ENCODE peak calls at places on chromosomes 12 and 14, in seven cellular contexts. One of them, this sample, is unnamed.

GRCh38 chr14:64409509-64409908 is 21.4 kb downstream of the MTHFD1 start:
- DNase-seq in nephron progenitor cell: no peak
- DNase-seq in left colon: no peak
- DNase-seq in iPS DF 19.7: no peak
- DNase-seq in A172: no peak
- DNase-seq in fibroblast of the conjunctiva: no peak
- DNase-seq in activated CD4-positive, alpha-beta T cell treated with anti-CD3 and anti-CD28 coated beads, Interleukin-2, amount 50 U/mL, for 48 hours: no peak
- DNase-seq in this sample: no peak

GRCh38 chr12:3718100-3718499 is 34.8 kb downstream of the CRACR2A start:
- DNase-seq in nephron progenitor cell: no peak
- DNase-seq in left colon: no peak
- DNase-seq in iPS DF 19.7: no peak
- DNase-seq in A172: no peak
- DNase-seq in fibroblast of the conjunctiva: no peak
- DNase-seq in activated CD4-positive, alpha-beta T cell treated with anti-CD3 and anti-CD28 coated beads, Interleukin-2, amount 50 U/mL, for 48 hours: no peak
- DNase-seq in this sample: no peak

GRCh38 chr14:76376878-76377523 is 1.1 kb downstream of the ESRRB start:
- DNase-seq in nephron progenitor cell: peak; percentile 37
- DNase-seq in left colon: no peak
- DNase-seq in iPS DF 19.7: no peak
- DNase-seq in A172: no peak
- DNase-seq in fibroblast of the conjunctiva: no peak
- DNase-seq in activated CD4-positive, alpha-beta T cell treated with anti-CD3 and anti-CD28 coated beads, Interleukin-2, amount 50 U/mL, for 48 hours: no peak
- DNase-seq in this sample: no peak

GRCh38 chr12:127899981-127900380 is 367.0 kb upstream of the TMEM132C start:
- DNase-seq in nephron progenitor cell: peak; percentile 2
- DNase-seq in left colon: no peak
- DNase-seq in iPS DF 19.7: no peak
- DNase-seq in A172: no peak
- DNase-seq in fibroblast of the conjunctiva: no peak
- DNase-seq in activated CD4-positive, alpha-beta T cell treated with anti-CD3 and anti-CD28 coated beads, Interleukin-2, amount 50 U/mL, for 48 hours: no peak
- DNase-seq in this sample: no peak

GRCh38 chr12:128603573-128604120 is 220.1 kb downstream of the SLC15A4 start:
- DNase-seq in nephron progenitor cell: no peak
- DNase-seq in left colon: peak; percentile 47
- DNase-seq in iPS DF 19.7: no peak
- DNase-seq in A172: no peak
- DNase-seq in fibroblast of the conjunctiva: no peak
- DNase-seq in activated CD4-positive, alpha-beta T cell treated with anti-CD3 and anti-CD28 coated beads, Interleukin-2, amount 50 U/mL, for 48 hours: no peak
- DNase-seq in this sample: no peak

GRCh38 chr14:80387563-80387981 is 176.3 kb upstream of the DIO2 start:
- DNase-seq in nephron progenitor cell: no peak
- DNase-seq in left colon: no peak
- DNase-seq in iPS DF 19.7: no peak
- DNase-seq in A172: peak; percentile 2
- DNase-seq in fibroblast of the conjunctiva: no peak
- DNase-seq in activated CD4-positive, alpha-beta T cell treated with anti-CD3 and anti-CD28 coated beads, Interleukin-2, amount 50 U/mL, for 48 hours: no peak
- DNase-seq in this sample: no peak

GRCh38 chr12:80186727-80187217 is 87.4 kb downstream of the OTOGL start:
- DNase-seq in nephron progenitor cell: peak; percentile 19
- DNase-seq in left colon: peak; percentile 29
- DNase-seq in iPS DF 19.7: peak; percentile 65
- DNase-seq in A172: peak; percentile 87
- DNase-seq in fibroblast of the conjunctiva: peak; percentile 94
- DNase-seq in activated CD4-positive, alpha-beta T cell treated with anti-CD3 and anti-CD28 coated beads, Interleukin-2, amount 50 U/mL, for 48 hours: no peak
- DNase-seq in this sample: no peak

GRCh38 chr14:36313206-36313605 is 7.2 kb downstream of the MBIP start:
- DNase-seq in nephron progenitor cell: no peak
- DNase-seq in left colon: no peak
- DNase-seq in iPS DF 19.7: no peak
- DNase-seq in A172: no peak
- DNase-seq in fibroblast of the conjunctiva: no peak
- DNase-seq in activated CD4-positive, alpha-beta T cell treated with anti-CD3 and anti-CD28 coated beads, Interleukin-2, amount 50 U/mL, for 48 hours: no peak
- DNase-seq in this sample: no peak

GRCh38 chr14:23831591-23831990 is 122.0 kb upstream of the DHRS4 start:
- DNase-seq in nephron progenitor cell: no peak
- DNase-seq in left colon: no peak
- DNase-seq in iPS DF 19.7: no peak
- DNase-seq in A172: peak; percentile 40
- DNase-seq in fibroblast of the conjunctiva: no peak
- DNase-seq in activated CD4-positive, alpha-beta T cell treated with anti-CD3 and anti-CD28 coated beads, Interleukin-2, amount 50 U/mL, for 48 hours: no peak
- DNase-seq in this sample: no peak

GRCh38 chr14:74281069-74281468 is 21.7 kb downstream of the ABCD4 start:
- DNase-seq in nephron progenitor cell: no peak
- DNase-seq in left colon: no peak
- DNase-seq in iPS DF 19.7: no peak
- DNase-seq in A172: no peak
- DNase-seq in fibroblast of the conjunctiva: no peak
- DNase-seq in activated CD4-positive, alpha-beta T cell treated with anti-CD3 and anti-CD28 coated beads, Interleukin-2, amount 50 U/mL, for 48 hours: no peak
- DNase-seq in this sample: no peak

GRCh38 chr12:113314121-113314529 is 20.8 kb downstream of the SLC8B1 start:
- DNase-seq in nephron progenitor cell: no peak
- DNase-seq in left colon: no peak
- DNase-seq in iPS DF 19.7: no peak
- DNase-seq in A172: peak; percentile 78
- DNase-seq in fibroblast of the conjunctiva: no peak
- DNase-seq in activated CD4-positive, alpha-beta T cell treated with anti-CD3 and anti-CD28 coated beads, Interleukin-2, amount 50 U/mL, for 48 hours: no peak
- DNase-seq in this sample: no peak

GRCh38 chr14:106874365-106874764 is 1348.0 kb downstream of the TMEM121 start:
- DNase-seq in nephron progenitor cell: no peak
- DNase-seq in left colon: no peak
- DNase-seq in iPS DF 19.7: no peak
- DNase-seq in A172: no peak
- DNase-seq in fibroblast of the conjunctiva: no peak
- DNase-seq in activated CD4-positive, alpha-beta T cell treated with anti-CD3 and anti-CD28 coated beads, Interleukin-2, amount 50 U/mL, for 48 hours: no peak
- DNase-seq in this sample: no peak

GRCh38 chr12:40015360-40015759 is 90.5 kb downstream of the SLC2A13 start:
- DNase-seq in nephron progenitor cell: no peak
- DNase-seq in left colon: no peak
- DNase-seq in iPS DF 19.7: no peak
- DNase-seq in A172: peak; percentile 10
- DNase-seq in fibroblast of the conjunctiva: no peak
- DNase-seq in activated CD4-positive, alpha-beta T cell treated with anti-CD3 and anti-CD28 coated beads, Interleukin-2, amount 50 U/mL, for 48 hours: no peak
- DNase-seq in this sample: no peak

GRCh38 chr12:56332512-56333196 is 1.1 kb downstream of the PAN2 start:
- DNase-seq in nephron progenitor cell: no peak
- DNase-seq in left colon: no peak
- DNase-seq in iPS DF 19.7: no peak
- DNase-seq in A172: no peak
- DNase-seq in fibroblast of the conjunctiva: no peak
- DNase-seq in activated CD4-positive, alpha-beta T cell treated with anti-CD3 and anti-CD28 coated beads, Interleukin-2, amount 50 U/mL, for 48 hours: no peak
- DNase-seq in this sample: no peak

GRCh38 chr14:98634043-98634820 is 637.8 kb downstream of the BCL11B start:
- DNase-seq in nephron progenitor cell: no peak
- DNase-seq in left colon: no peak
- DNase-seq in iPS DF 19.7: no peak
- DNase-seq in A172: no peak
- DNase-seq in fibroblast of the conjunctiva: no peak
- DNase-seq in activated CD4-positive, alpha-beta T cell treated with anti-CD3 and anti-CD28 coated beads, Interleukin-2, amount 50 U/mL, for 48 hours: no peak
- DNase-seq in this sample: no peak

GRCh38 chr12:49824886-49825285 is 3.3 kb downstream of the NCKAP5L start:
- DNase-seq in nephron progenitor cell: no peak
- DNase-seq in left colon: no peak
- DNase-seq in iPS DF 19.7: no peak
- DNase-seq in A172: no peak
- DNase-seq in fibroblast of the conjunctiva: no peak
- DNase-seq in activated CD4-positive, alpha-beta T cell treated with anti-CD3 and anti-CD28 coated beads, Interleukin-2, amount 50 U/mL, for 48 hours: no peak
- DNase-seq in this sample: no peak

GRCh38 chr14:91402278-91403068 is 15.1 kb downstream of the CCDC88C start:
- DNase-seq in nephron progenitor cell: no peak
- DNase-seq in left colon: no peak
- DNase-seq in iPS DF 19.7: no peak
- DNase-seq in A172: no peak
- DNase-seq in fibroblast of the conjunctiva: no peak
- DNase-seq in activated CD4-positive, alpha-beta T cell treated with anti-CD3 and anti-CD28 coated beads, Interleukin-2, amount 50 U/mL, for 48 hours: no peak
- DNase-seq in this sample: no peak

GRCh38 chr14:52852810-52853521 is 61.6 kb upstream of the GNPNAT1 start:
- DNase-seq in nephron progenitor cell: no peak
- DNase-seq in left colon: no peak
- DNase-seq in iPS DF 19.7: no peak
- DNase-seq in A172: no peak
- DNase-seq in fibroblast of the conjunctiva: no peak
- DNase-seq in activated CD4-positive, alpha-beta T cell treated with anti-CD3 and anti-CD28 coated beads, Interleukin-2, amount 50 U/mL, for 48 hours: no peak
- DNase-seq in this sample: no peak

GRCh38 chr12:54300732-54301427 is at the start of gene NFE2:
- DNase-seq in nephron progenitor cell: peak; percentile 87
- DNase-seq in left colon: no peak
- DNase-seq in iPS DF 19.7: peak; percentile 75
- DNase-seq in A172: peak; percentile 54
- DNase-seq in fibroblast of the conjunctiva: no peak
- DNase-seq in activated CD4-positive, alpha-beta T cell treated with anti-CD3 and anti-CD28 coated beads, Interleukin-2, amount 50 U/mL, for 48 hours: peak; percentile 36
- DNase-seq in this sample: peak; percentile 85

GRCh38 chr14:57845802-57846531 is 19.9 kb downstream of the SLC35F4 start:
- DNase-seq in nephron progenitor cell: no peak
- DNase-seq in left colon: no peak
- DNase-seq in iPS DF 19.7: no peak
- DNase-seq in A172: peak; percentile 14
- DNase-seq in fibroblast of the conjunctiva: peak; percentile 9
- DNase-seq in activated CD4-positive, alpha-beta T cell treated with anti-CD3 and anti-CD28 coated beads, Interleukin-2, amount 50 U/mL, for 48 hours: no peak
- DNase-seq in this sample: no peak

GRCh38 chr14:98138666-98139065 is 1133.3 kb downstream of the BCL11B start:
- DNase-seq in nephron progenitor cell: peak; percentile 54
- DNase-seq in left colon: no peak
- DNase-seq in iPS DF 19.7: peak; percentile 15
- DNase-seq in A172: no peak
- DNase-seq in fibroblast of the conjunctiva: no peak
- DNase-seq in activated CD4-positive, alpha-beta T cell treated with anti-CD3 and anti-CD28 coated beads, Interleukin-2, amount 50 U/mL, for 48 hours: peak; percentile 62
- DNase-seq in this sample: peak; percentile 76

GRCh38 chr14:68782091-68782981 is 10.5 kb downstream of the ZFP36L1 start:
- DNase-seq in nephron progenitor cell: no peak
- DNase-seq in left colon: no peak
- DNase-seq in iPS DF 19.7: no peak
- DNase-seq in A172: no peak
- DNase-seq in fibroblast of the conjunctiva: no peak
- DNase-seq in activated CD4-positive, alpha-beta T cell treated with anti-CD3 and anti-CD28 coated beads, Interleukin-2, amount 50 U/mL, for 48 hours: peak; percentile 56
- DNase-seq in this sample: no peak

GRCh38 chr14:36021030-36021422 is 155.5 kb downstream of the PTCSC3 start:
- DNase-seq in nephron progenitor cell: no peak
- DNase-seq in left colon: no peak
- DNase-seq in iPS DF 19.7: no peak
- DNase-seq in A172: no peak
- DNase-seq in fibroblast of the conjunctiva: no peak
- DNase-seq in activated CD4-positive, alpha-beta T cell treated with anti-CD3 and anti-CD28 coated beads, Interleukin-2, amount 50 U/mL, for 48 hours: no peak
- DNase-seq in this sample: no peak

GRCh38 chr14:20692111-20692751 is 3.7 kb downstream of the ANG start:
- DNase-seq in nephron progenitor cell: no peak
- DNase-seq in left colon: no peak
- DNase-seq in iPS DF 19.7: no peak
- DNase-seq in A172: no peak
- DNase-seq in fibroblast of the conjunctiva: no peak
- DNase-seq in activated CD4-positive, alpha-beta T cell treated with anti-CD3 and anti-CD28 coated beads, Interleukin-2, amount 50 U/mL, for 48 hours: no peak
- DNase-seq in this sample: no peak

GRCh38 chr12:80264891-80265290 is 165.6 kb downstream of the OTOGL start:
- DNase-seq in nephron progenitor cell: no peak
- DNase-seq in left colon: no peak
- DNase-seq in iPS DF 19.7: no peak
- DNase-seq in A172: no peak
- DNase-seq in fibroblast of the conjunctiva: no peak
- DNase-seq in activated CD4-positive, alpha-beta T cell treated with anti-CD3 and anti-CD28 coated beads, Interleukin-2, amount 50 U/mL, for 48 hours: no peak
- DNase-seq in this sample: no peak

GRCh38 chr12:100229876-100230275 is 29.3 kb downstream of the ACTR6 start:
- DNase-seq in nephron progenitor cell: no peak
- DNase-seq in left colon: no peak
- DNase-seq in iPS DF 19.7: no peak
- DNase-seq in A172: no peak
- DNase-seq in fibroblast of the conjunctiva: no peak
- DNase-seq in activated CD4-positive, alpha-beta T cell treated with anti-CD3 and anti-CD28 coated beads, Interleukin-2, amount 50 U/mL, for 48 hours: no peak
- DNase-seq in this sample: no peak

GRCh38 chr12:108430245-108430644 is 84.8 kb upstream of the FICD start:
- DNase-seq in nephron progenitor cell: no peak
- DNase-seq in left colon: no peak
- DNase-seq in iPS DF 19.7: no peak
- DNase-seq in A172: no peak
- DNase-seq in fibroblast of the conjunctiva: peak; percentile 4
- DNase-seq in activated CD4-positive, alpha-beta T cell treated with anti-CD3 and anti-CD28 coated beads, Interleukin-2, amount 50 U/mL, for 48 hours: no peak
- DNase-seq in this sample: no peak

GRCh38 chr12:107467716-107468115 is 217.9 kb upstream of the PWP1 start:
- DNase-seq in nephron progenitor cell: no peak
- DNase-seq in left colon: no peak
- DNase-seq in iPS DF 19.7: no peak
- DNase-seq in A172: no peak
- DNase-seq in fibroblast of the conjunctiva: no peak
- DNase-seq in activated CD4-positive, alpha-beta T cell treated with anti-CD3 and anti-CD28 coated beads, Interleukin-2, amount 50 U/mL, for 48 hours: no peak
- DNase-seq in this sample: no peak

GRCh38 chr14:77037886-77038511 is 9.5 kb upstream of the IRF2BPL start:
- DNase-seq in nephron progenitor cell: no peak
- DNase-seq in left colon: peak; percentile 45
- DNase-seq in iPS DF 19.7: no peak
- DNase-seq in A172: peak; percentile 67
- DNase-seq in fibroblast of the conjunctiva: no peak
- DNase-seq in activated CD4-positive, alpha-beta T cell treated with anti-CD3 and anti-CD28 coated beads, Interleukin-2, amount 50 U/mL, for 48 hours: peak; percentile 66
- DNase-seq in this sample: no peak

GRCh38 chr12:6384499-6385436 is 806 bp downstream of the LTBR start:
- DNase-seq in nephron progenitor cell: no peak
- DNase-seq in left colon: no peak
- DNase-seq in iPS DF 19.7: no peak
- DNase-seq in A172: no peak
- DNase-seq in fibroblast of the conjunctiva: no peak
- DNase-seq in activated CD4-positive, alpha-beta T cell treated with anti-CD3 and anti-CD28 coated beads, Interleukin-2, amount 50 U/mL, for 48 hours: no peak
- DNase-seq in this sample: no peak

This sample was measured in H1.